ENCODE peak calls at places on chromosomes 2 and 18, in four cellular contexts. Q is H1, A is neuronal stem cell, Y is H9. V is an unnamed sample.

GRCh38 chr18:52422985-52423601 is 83.1 kb downstream of the DCC start:
- DNase-seq in Q (no peak), A (no peak), Y (no peak), V (no peak)

GRCh38 chr2:52974127-52974526 is 793.5 kb upstream of the CHAC2 start:
- DNase-seq in Q (no peak), A (no peak), Y (no peak), V (no peak)

GRCh38 chr2:196675963-196676362 is 36.4 kb downstream of the CCDC150 start:
- DNase-seq in Q (no peak), A (no peak), Y (no peak), V (no peak)

GRCh38 chr18:58013241-58014211 is 30.5 kb upstream of the NEDD4L start:
- DNase-seq in Q (no peak), A (no peak), Y (no peak), V (no peak)

GRCh38 chr18:62634991-62635630 is 80.2 kb upstream of the PHLPP1 start:
- DNase-seq in Q (no peak), A (no peak), Y (no peak), V (peak; percentile 66)

GRCh38 chr2:146818122-146818521 is 1026.7 kb upstream of the ACVR2A start:
- DNase-seq in Q (no peak), A (no peak), Y (no peak), V (peak; percentile 40)

GRCh38 chr2:8003462-8004075 is 678.3 kb upstream of the ID2 start:
- DNase-seq in Q (no peak), A (no peak), Y (no peak), V (peak; percentile 7)

GRCh38 chr2:154484338-154485099 is 214.0 kb upstream of the KCNJ3 start:
- DNase-seq in Q (no peak), A (no peak), Y (no peak), V (no peak)

GRCh38 chr2:12448846-12449480 is 267.8 kb upstream of the TRIB2 start:
- DNase-seq in Q (no peak), A (no peak), Y (no peak), V (no peak)

GRCh38 chr2:229910832-229911412 is 10.9 kb downstream of the TRIP12 start:
- DNase-seq in Q (no peak), A (no peak), Y (peak; percentile 37), V (no peak)

GRCh38 chr2:240387669-240388358 is 47.6 kb upstream of the GPC1 start:
- DNase-seq in Q (no peak), A (no peak), Y (no peak), V (no peak)

GRCh38 chr18:25231327-25231691 is 120.7 kb downstream of the ZNF521 start:
- DNase-seq in Q (no peak), A (no peak), Y (no peak), V (no peak)

GRCh38 chr18:70535041-70535440 is 246.2 kb downstream of the SOCS6 start:
- DNase-seq in Q (no peak), A (no peak), Y (no peak), V (no peak)

GRCh38 chr2:66283776-66284175 is 151.1 kb upstream of the MEIS1 start:
- DNase-seq in Q (no peak), A (no peak), Y (no peak), V (no peak)

GRCh38 chr2:172736419-172737174 is 952 bp downstream of the RAPGEF4 start:
- DNase-seq in Q (no peak), A (no peak), Y (no peak), V (no peak)

GRCh38 chr2:102806250-102806837 is 44.5 kb downstream of the TMEM182 start:
- DNase-seq in Q (peak; percentile 31), A (peak; percentile 61), Y (peak; percentile 74), V (peak; percentile 85)

GRCh38 chr2:25989154-25989553 is 6.9 kb upstream of the KIF3C start:
- DNase-seq in Q (no peak), A (no peak), Y (no peak), V (no peak)

GRCh38 chr2:232489516-232490220 is 2.0 kb upstream of the ECEL1 start:
- DNase-seq in Q (no peak), A (no peak), Y (peak; percentile 47), V (no peak)

GRCh38 chr18:25434771-25435461 is 83.0 kb upstream of the ZNF521 start:
- DNase-seq in Q (no peak), A (no peak), Y (no peak), V (no peak)

DNA sequence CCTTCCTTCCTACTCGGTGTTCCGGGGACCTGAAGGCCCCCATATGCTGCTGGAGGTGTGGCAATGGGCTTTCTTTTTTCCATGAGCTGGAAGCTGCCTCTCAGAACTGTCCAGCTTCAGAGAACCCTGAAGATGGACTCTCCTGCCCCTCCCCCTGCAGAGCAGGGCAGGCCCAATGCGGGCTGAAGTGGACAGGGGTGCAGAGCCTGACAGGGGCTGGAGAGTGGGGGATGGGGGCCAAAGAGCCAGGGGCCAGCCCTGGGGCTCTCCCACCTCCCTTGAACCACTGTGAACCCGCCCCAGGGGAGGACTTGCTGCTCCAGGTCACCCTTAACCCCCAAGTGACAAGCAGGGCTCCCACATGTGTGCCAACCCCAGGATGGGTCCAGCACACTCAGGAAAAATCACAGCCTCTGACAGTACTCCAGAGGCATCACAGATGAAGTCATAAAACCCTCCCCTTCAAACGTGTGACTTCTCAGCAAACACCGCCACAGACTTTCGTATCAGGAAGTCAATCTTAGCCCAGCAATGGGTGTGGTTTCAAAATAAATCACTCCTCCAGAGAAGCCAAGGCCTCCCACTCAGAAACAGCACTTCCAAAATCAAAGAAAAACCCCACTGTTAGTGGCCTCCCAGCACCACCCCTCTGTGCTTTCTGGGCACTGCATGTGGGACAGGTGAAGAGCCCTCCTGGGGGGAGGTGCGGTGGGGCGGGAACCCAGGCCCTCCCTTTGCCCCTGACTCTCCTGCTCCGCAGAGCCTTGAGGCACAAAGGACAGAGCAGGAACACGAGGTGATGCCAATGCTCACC is 135.8 kb downstream of the HDAC4 start:
- DNase-seq in Q (no peak), A (no peak), Y (no peak), V (peak; percentile 28)
- H2BK12ac ChIP-seq in Q (no peak overlapping the region), A (no peak overlapping the region), Y (no peak overlapping the region), V (no peak overlapping the region)

GRCh38 chr2:41966920-41967319 is 80.9 kb upstream of the PKDCC start:
- DNase-seq in Q (no peak), A (no peak), Y (no peak), V (peak; percentile 21)

GRCh38 chr2:41966431-41966893 is 81.4 kb upstream of the PKDCC start:
- DNase-seq in Q (no peak), A (no peak), Y (no peak), V (peak; percentile 82)

GRCh38 chr2:41967426-41968181 is 80.2 kb upstream of the PKDCC start:
- DNase-seq in Q (no peak), A (no peak), Y (no peak), V (peak; percentile 24)

GRCh38 chr2:41965173-41965875 is 82.5 kb upstream of the PKDCC start:
- DNase-seq in Q (no peak), A (no peak), Y (no peak), V (no peak)

DNA sequence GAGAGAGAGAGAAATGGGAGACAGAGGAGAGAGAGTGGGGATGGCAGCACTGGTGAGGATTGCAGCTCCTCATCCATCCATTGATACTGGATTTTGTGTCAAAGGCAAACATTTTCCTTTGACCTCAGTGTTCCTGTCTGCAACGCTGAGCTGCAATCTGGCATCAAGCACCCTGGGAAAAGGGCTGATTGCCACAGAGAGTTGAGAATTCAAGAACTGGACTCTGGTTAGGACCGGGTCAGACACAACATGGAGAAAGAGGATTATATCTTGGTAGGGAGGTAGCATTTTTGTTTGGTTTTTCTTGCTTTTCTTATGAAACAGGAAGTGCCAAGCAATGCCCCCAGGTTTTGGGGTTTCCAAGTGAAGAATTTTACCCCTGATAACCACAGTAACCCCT is 81.9 kb upstream of the PKDCC start:
- DNase-seq in Q (no peak), A (no peak), Y (no peak), V (no peak)
- H2BK12ac ChIP-seq in Q (peak overlapping the region; percentile 77), A (no peak overlapping the region), Y (no peak overlapping the region), V (peak overlapping the region; percentile 38)

GRCh38 chr2:158775273-158776027 is 19.7 kb upstream of the DAPL1 start:
- DNase-seq in Q (no peak), A (no peak), Y (no peak), V (no peak)

GRCh38 chr2:158774663-158775062 is 20.5 kb upstream of the DAPL1 start:
- DNase-seq in Q (no peak), A (no peak), Y (no peak), V (no peak)

GRCh38 chr2:158776236-158776635 is 18.9 kb upstream of the DAPL1 start:
- DNase-seq in Q (no peak), A (no peak), Y (no peak), V (no peak)

GRCh38 chr2:158773121-158773520 is 22.0 kb upstream of the DAPL1 start:
- DNase-seq in Q (no peak), A (no peak), Y (no peak), V (no peak)

GRCh38 chr2:158772306-158773078 is 22.6 kb upstream of the DAPL1 start:
- DNase-seq in Q (no peak), A (no peak), Y (no peak), V (no peak)
- H2BK12ac ChIP-seq in Q (peak overlapping the region; percentile 53), A (no peak overlapping the region), Y (no peak overlapping the region), V (no peak overlapping the region)

DNA sequence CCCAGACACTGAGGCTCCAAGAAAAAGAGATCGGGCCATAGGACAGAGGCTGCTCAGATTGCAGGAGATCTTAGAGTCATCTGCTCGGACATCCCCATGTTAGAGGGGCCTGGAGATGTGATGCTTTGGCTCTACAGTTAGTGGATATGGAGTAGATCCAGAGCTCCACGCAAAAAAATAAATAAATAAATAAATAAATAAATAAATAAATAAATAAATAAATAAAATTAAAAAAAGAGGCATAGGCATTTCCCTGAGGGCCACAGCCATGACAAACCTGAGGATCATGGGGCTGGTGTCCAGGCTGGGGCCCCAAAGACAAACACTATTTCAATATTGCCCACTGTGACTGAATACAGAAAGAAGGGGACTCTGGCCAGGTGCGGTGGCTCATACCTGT is 85.5 kb downstream of the PLB1 start:
- DNase-seq in Q (no peak), A (no peak), Y (no peak), V (no peak)
- H2BK12ac ChIP-seq in Q (no peak overlapping the region), A (no peak overlapping the region), Y (no peak overlapping the region), V (no peak overlapping the region)

DNA sequence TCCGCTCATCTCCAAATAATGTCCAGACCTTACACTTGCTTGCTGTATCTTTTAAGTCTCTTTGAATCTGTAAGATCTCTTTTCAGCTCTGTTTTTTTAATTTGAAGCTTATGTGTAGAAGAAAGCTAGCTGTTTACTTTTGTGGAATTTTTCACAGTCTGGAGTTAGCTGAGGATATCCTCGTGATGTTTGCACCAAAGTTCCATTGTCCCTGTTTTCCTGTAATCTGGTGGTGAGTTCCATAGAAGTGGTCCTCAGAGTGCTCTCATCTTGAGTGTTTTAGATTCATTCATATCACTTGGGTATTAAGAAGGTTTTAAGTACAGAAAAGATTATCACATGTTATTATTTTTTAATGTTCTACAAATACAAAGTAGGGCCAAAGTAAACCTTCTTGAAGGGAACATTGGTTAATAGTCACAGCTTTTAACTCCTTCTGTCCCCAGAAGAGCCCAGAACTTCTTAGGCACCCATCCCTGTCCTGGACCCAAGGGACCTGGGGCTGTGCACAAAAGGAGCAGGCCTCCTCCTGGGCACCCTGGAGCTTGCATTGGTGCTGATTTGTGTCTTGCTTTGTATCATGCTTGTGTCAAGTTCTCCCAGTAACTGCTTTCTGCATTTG is 15.0 kb downstream of the MLPH start:
- DNase-seq in Q (no peak), A (no peak), Y (no peak), V (no peak)
- H2BK12ac ChIP-seq in Q (no peak overlapping the region), A (no peak overlapping the region), Y (no peak overlapping the region), V (no peak overlapping the region)

DNA sequence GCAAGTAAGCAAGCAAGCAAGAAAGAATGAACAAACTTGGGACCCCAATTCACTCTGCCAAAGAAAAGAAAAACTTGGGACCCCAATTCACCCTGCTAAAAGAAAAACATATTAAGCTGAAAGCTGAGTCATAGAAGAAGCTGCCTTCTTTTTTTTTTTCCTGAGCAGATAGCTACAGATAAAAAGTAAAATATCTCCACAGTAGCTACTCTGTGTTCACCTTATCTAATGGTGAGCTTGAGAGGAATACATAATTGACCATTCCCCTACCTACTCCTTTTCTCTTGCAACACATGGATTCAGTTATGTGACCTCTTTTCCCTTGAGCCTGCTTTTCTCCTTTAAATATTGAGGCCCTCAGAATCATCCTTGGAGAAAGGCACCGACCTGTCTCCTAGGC is 63.0 kb downstream of the MCFD2 start:
- DNase-seq in Q (no peak), A (no peak), Y (no peak), V (peak; percentile 40)
- H2BK12ac ChIP-seq in Q (no peak overlapping the region), A (no peak overlapping the region), Y (no peak overlapping the region), V (no peak overlapping the region)